ENCODE peak calls at places on chromosome 17, in nine cellular contexts. S is activated naive CD4-positive, alpha-beta T cell treated with anti-CD3 and anti-CD28 coated beads, Interleukin-2, amount 50 U/mL, for 72 hours; D is EL; W is mesenchymal stem cell; N is GM06990; P is AG08396; B is iPS DF 6.9; Y is thoracic aorta; A is NCI-H774. Z is an unnamed sample.

GRCh38 chr17:59331929-59332889 is 754 bp downstream of the YPEL2 start:
- DNase-seq in S (peak; percentile 62), D (peak; percentile 36), W (peak; percentile 34), N (peak; percentile 26), P (peak; percentile 46), B (no peak), Y (no peak), A (no peak), Z (no peak)

GRCh38 chr17:4523946-4524345 is 25.3 kb downstream of the SPNS2 start:
- DNase-seq in S (no peak), D (no peak), W (no peak), N (no peak), P (no peak), B (no peak), Y (no peak), A (no peak), Z (no peak)

GRCh38 chr17:4090898-4091297 is 51.9 kb downstream of the ZZEF1 start:
- DNase-seq in S (no peak), D (no peak), W (peak; percentile 20), N (no peak), P (peak; percentile 43), B (no peak), Y (no peak), A (no peak), Z (peak; percentile 8)

GRCh38 chr17:64157669-64158180 is 27.8 kb upstream of the ERN1 start:
- DNase-seq in S (no peak), D (no peak), W (no peak), N (no peak), P (no peak), B (no peak), Y (no peak), A (no peak), Z (no peak)

GRCh38 chr17:68771867-68772515 is 170.8 kb upstream of the FAM20A start:
- DNase-seq in S (no peak), D (peak; percentile 70), W (peak; percentile 76), N (peak; percentile 42), P (peak; percentile 51), B (no peak), Y (no peak), A (peak; percentile 24), Z (peak; percentile 51)

GRCh38 chr17:82153745-82154375 is 55.8 kb upstream of the FASN start:
- DNase-seq in S (peak; percentile 80), D (peak; percentile 68), W (peak; percentile 80), N (peak; percentile 57), P (peak; percentile 95), B (peak; percentile 71), Y (peak; percentile 33), A (peak; percentile 60), Z (peak; percentile 47)

GRCh38 chr17:29240477-29240876 is 6.2 kb upstream of the CRYBA1 start:
- DNase-seq in S (no peak), D (peak; percentile 40), W (no peak), N (no peak), P (no peak), B (no peak), Y (no peak), A (no peak), Z (peak; percentile 70)

GRCh38 chr17:20063665-20064648 is 54.8 kb downstream of the SPECC1 start:
- DNase-seq in S (no peak), D (peak; percentile 92), W (peak; percentile 53), N (peak; percentile 57), P (peak; percentile 79), B (no peak), Y (peak; percentile 69), A (no peak), Z (peak; percentile 84)

GRCh38 chr17:182164-182751 is 808 bp upstream of the DOC2B start:
- DNase-seq in S (no peak), D (no peak), W (no peak), N (no peak), P (no peak), B (no peak), Y (no peak), A (no peak), Z (no peak)

GRCh38 chr17:62778990-62779681 is 29.0 kb downstream of the MARCHF10 start:
- DNase-seq in S (no peak), D (peak; percentile 99), W (peak; percentile 95), N (no peak), P (peak; percentile 74), B (no peak), Y (no peak), A (peak; percentile 96), Z (peak; percentile 92)

GRCh38 chr17:2081564-2081963 is 26.7 kb downstream of the HIC1 start:
- DNase-seq in S (no peak), D (peak; percentile 88), W (no peak), N (no peak), P (no peak), B (no peak), Y (no peak), A (no peak), Z (peak; percentile 71)

GRCh38 chr17:74429604-74430384 is 2.1 kb upstream of the GPRC5C start:
- DNase-seq in S (no peak), D (no peak), W (peak; percentile 26), N (no peak), P (no peak), B (no peak), Y (no peak), A (no peak), Z (no peak)

GRCh38 chr17:44693609-44694008 is 4.0 kb upstream of the CCDC43 start:
- DNase-seq in S (no peak), D (no peak), W (no peak), N (no peak), P (no peak), B (no peak), Y (no peak), A (no peak), Z (no peak)

GRCh38 chr17:21549107-21549687 is 143.1 kb upstream of the KCNJ18 start:
- DNase-seq in S (no peak), D (peak; percentile 66), W (peak; percentile 11), N (no peak), P (no peak), B (no peak), Y (no peak), A (no peak), Z (peak; percentile 57)

GRCh38 chr17:17837380-17837821 is 615 bp upstream of the SREBF1 start:
- DNase-seq in S (no peak), D (peak; percentile 87), W (peak; percentile 97), N (no peak), P (peak; percentile 67), B (no peak), Y (no peak), A (no peak), Z (peak; percentile 63)

GRCh38 chr17:67456889-67457288 is 79.8 kb downstream of the PITPNC1 start:
- DNase-seq in S (peak; percentile 14), D (no peak), W (no peak), N (no peak), P (no peak), B (no peak), Y (no peak), A (no peak), Z (no peak)

GRCh38 chr17:60230358-60230757 is 80.6 kb downstream of the CA4 start:
- DNase-seq in S (no peak), D (peak; percentile 39), W (no peak), N (no peak), P (no peak), B (no peak), Y (no peak), A (no peak), Z (peak; percentile 28)

GRCh38 chr17:6080711-6081430 is 10.7 kb downstream of the WSCD1 start:
- DNase-seq in S (no peak), D (no peak), W (no peak), N (no peak), P (no peak), B (no peak), Y (no peak), A (no peak), Z (no peak)

GRCh38 chr17:76153640-76154039 is 12.6 kb upstream of the FOXJ1 start:
- DNase-seq in S (no peak), D (peak; percentile 13), W (peak; percentile 27), N (no peak), P (no peak), B (no peak), Y (no peak), A (no peak), Z (peak; percentile 30)

GRCh38 chr17:68794636-68795503 is 160.3 kb downstream of the ABCA8 start:
- DNase-seq in S (no peak), D (peak; percentile 14), W (peak; percentile 39), N (peak; percentile 32), P (no peak), B (no peak), Y (no peak), A (no peak), Z (peak; percentile 36)

GRCh38 chr17:82047914-82048570 is 3.6 kb downstream of the RFNG start:
- DNase-seq in S (no peak), D (no peak), W (no peak), N (no peak), P (no peak), B (no peak), Y (no peak), A (no peak), Z (no peak)

GRCh38 chr17:29042679-29043538 is at the start of gene PIPOX:
- DNase-seq in S (no peak), D (peak; percentile 59), W (peak; percentile 31), N (no peak), P (no peak), B (peak; percentile 97), Y (no peak), A (peak; percentile 80), Z (no peak)

GRCh38 chr17:16101440-16101839 is 101.8 kb downstream of the TTC19 start:
- DNase-seq in S (no peak), D (no peak), W (no peak), N (no peak), P (no peak), B (no peak), Y (no peak), A (no peak), Z (no peak)

GRCh38 chr17:16923097-16923903 is 48.6 kb downstream of the TNFRSF13B start:
- DNase-seq in S (peak; percentile 48), D (no peak), W (no peak), N (no peak), P (no peak), B (no peak), Y (no peak), A (no peak), Z (no peak)

GRCh38 chr17:29524692-29525091 is 42.1 kb downstream of the ABHD15 start:
- DNase-seq in S (no peak), D (no peak), W (no peak), N (no peak), P (no peak), B (no peak), Y (no peak), A (no peak), Z (no peak)

GRCh38 chr17:31674305-31674704 is 184.7 kb downstream of the COPRS start:
- DNase-seq in S (no peak), D (peak; percentile 89), W (no peak), N (no peak), P (peak; percentile 30), B (no peak), Y (no peak), A (no peak), Z (peak; percentile 49)

GRCh38 chr17:65145743-65146142 is 8.6 kb downstream of the RGS9 start:
- DNase-seq in S (no peak), D (no peak), W (no peak), N (no peak), P (no peak), B (no peak), Y (no peak), A (no peak), Z (no peak)

GRCh38 chr17:7440823-7441174 is 1.5 kb downstream of the FGF11 start:
- DNase-seq in S (no peak), D (peak; percentile 36), W (peak; percentile 41), N (peak; percentile 53), P (no peak), B (no peak), Y (no peak), A (no peak), Z (no peak)

GRCh38 chr17:3851461-3852100 is 5.5 kb upstream of the NCBP3 start:
- DNase-seq in S (no peak), D (no peak), W (no peak), N (no peak), P (no peak), B (no peak), Y (no peak), A (no peak), Z (no peak)

GRCh38 chr17:62693616-62694415 is 66.3 kb downstream of the MRC2 start:
- DNase-seq in S (no peak), D (no peak), W (no peak), N (no peak), P (no peak), B (no peak), Y (no peak), A (no peak), Z (no peak)

GRCh38 chr17:51630101-51630671 is 369.8 kb downstream of the UTP18 start:
- DNase-seq in S (no peak), D (no peak), W (no peak), N (no peak), P (no peak), B (no peak), Y (no peak), A (no peak), Z (no peak)

Z was measured in HFFc6.